ENCODE peak calls at places on chromosomes 2 and 18, in eight cellular contexts. One of them, this sample, is unnamed.

GRCh38 chr2:61493523-61493942 is 22.6 kb upstream of the USP34 start:
- DNase-seq in hypothalamus: no peak
- DNase-seq in left ventricle myocardium superior: no peak
- DNase-seq in psoas muscle: no peak
- DNase-seq in GM04503: no peak
- DNase-seq in left ventricle myocardium inferior: no peak
- DNase-seq in stimulated activated CD8-positive, alpha-beta memory T cell treated with anti-CD3 and anti-CD28 coated beads, Interleukin-7, amount 100 ng/mL, for 24 hours: no peak
- DNase-seq in coronary artery: no peak
- DNase-seq in this sample: no peak

GRCh38 chr2:84911135-84911678 is 5.8 kb downstream of the TMSB10 start:
- DNase-seq in psoas muscle: no peak
- DNase-seq in left ventricle myocardium superior: no peak
- DNase-seq in coronary artery: no peak
- DNase-seq in left ventricle myocardium inferior: no peak
- DNase-seq in GM04503: no peak
- DNase-seq in stimulated activated CD8-positive, alpha-beta memory T cell treated with anti-CD3 and anti-CD28 coated beads, Interleukin-7, amount 100 ng/mL, for 24 hours: no peak
- DNase-seq in hypothalamus: no peak
- DNase-seq in this sample: no peak

GRCh38 chr2:27003857-27004256 is 28.9 kb upstream of the TMEM214 start:
- DNase-seq in GM04503: no peak
- DNase-seq in left ventricle myocardium superior: no peak
- DNase-seq in psoas muscle: no peak
- DNase-seq in stimulated activated CD8-positive, alpha-beta memory T cell treated with anti-CD3 and anti-CD28 coated beads, Interleukin-7, amount 100 ng/mL, for 24 hours: no peak
- DNase-seq in left ventricle myocardium inferior: no peak
- DNase-seq in coronary artery: no peak
- DNase-seq in hypothalamus: no peak
- DNase-seq in this sample: no peak

GRCh38 chr2:211132586-211132985 is 576.2 kb downstream of the CPS1 start:
- DNase-seq in GM04503: no peak
- DNase-seq in hypothalamus: no peak
- DNase-seq in left ventricle myocardium superior: no peak
- DNase-seq in coronary artery: no peak
- DNase-seq in psoas muscle: no peak
- DNase-seq in left ventricle myocardium inferior: no peak
- DNase-seq in stimulated activated CD8-positive, alpha-beta memory T cell treated with anti-CD3 and anti-CD28 coated beads, Interleukin-7, amount 100 ng/mL, for 24 hours: no peak
- DNase-seq in this sample: no peak

GRCh38 chr2:146624429-146624828 is 1220.4 kb upstream of the ACVR2A start:
- DNase-seq in psoas muscle: no peak
- DNase-seq in hypothalamus: no peak
- DNase-seq in GM04503: no peak
- DNase-seq in coronary artery: no peak
- DNase-seq in stimulated activated CD8-positive, alpha-beta memory T cell treated with anti-CD3 and anti-CD28 coated beads, Interleukin-7, amount 100 ng/mL, for 24 hours: no peak
- DNase-seq in left ventricle myocardium inferior: no peak
- DNase-seq in left ventricle myocardium superior: no peak
- DNase-seq in this sample: no peak

GRCh38 chr2:67374481-67374880 is 22.7 kb upstream of the ETAA1 start:
- DNase-seq in psoas muscle: no peak
- DNase-seq in GM04503: no peak
- DNase-seq in stimulated activated CD8-positive, alpha-beta memory T cell treated with anti-CD3 and anti-CD28 coated beads, Interleukin-7, amount 100 ng/mL, for 24 hours: no peak
- DNase-seq in left ventricle myocardium inferior: no peak
- DNase-seq in coronary artery: no peak
- DNase-seq in hypothalamus: no peak
- DNase-seq in left ventricle myocardium superior: no peak
- DNase-seq in this sample: no peak

GRCh38 chr2:118983133-118983532 is 41.1 kb downstream of the MARCO start:
- DNase-seq in psoas muscle: no peak
- DNase-seq in coronary artery: peak
- DNase-seq in left ventricle myocardium inferior: no peak
- DNase-seq in hypothalamus: no peak
- DNase-seq in left ventricle myocardium superior: no peak
- DNase-seq in GM04503: no peak
- DNase-seq in stimulated activated CD8-positive, alpha-beta memory T cell treated with anti-CD3 and anti-CD28 coated beads, Interleukin-7, amount 100 ng/mL, for 24 hours: no peak
- DNase-seq in this sample: no peak

GRCh38 chr2:134739879-134740301 is 21.1 kb upstream of the TMEM163 start:
- DNase-seq in coronary artery: no peak
- DNase-seq in hypothalamus: no peak
- DNase-seq in stimulated activated CD8-positive, alpha-beta memory T cell treated with anti-CD3 and anti-CD28 coated beads, Interleukin-7, amount 100 ng/mL, for 24 hours: no peak
- DNase-seq in left ventricle myocardium superior: no peak
- DNase-seq in psoas muscle: no peak
- DNase-seq in GM04503: no peak
- DNase-seq in left ventricle myocardium inferior: no peak
- DNase-seq in this sample: no peak

GRCh38 chr18:8380926-8381325 is 228.3 kb upstream of the RAB12 start:
- DNase-seq in left ventricle myocardium inferior: no peak
- DNase-seq in GM04503: no peak
- DNase-seq in stimulated activated CD8-positive, alpha-beta memory T cell treated with anti-CD3 and anti-CD28 coated beads, Interleukin-7, amount 100 ng/mL, for 24 hours: no peak
- DNase-seq in coronary artery: no peak
- DNase-seq in hypothalamus: no peak
- DNase-seq in left ventricle myocardium superior: no peak
- DNase-seq in psoas muscle: no peak
- DNase-seq in this sample: no peak

GRCh38 chr2:13968811-13969210 is 663.7 kb upstream of the LRATD1 start:
- DNase-seq in coronary artery: no peak
- DNase-seq in GM04503: no peak
- DNase-seq in left ventricle myocardium inferior: no peak
- DNase-seq in psoas muscle: no peak
- DNase-seq in left ventricle myocardium superior: no peak
- DNase-seq in hypothalamus: no peak
- DNase-seq in stimulated activated CD8-positive, alpha-beta memory T cell treated with anti-CD3 and anti-CD28 coated beads, Interleukin-7, amount 100 ng/mL, for 24 hours: no peak
- DNase-seq in this sample: no peak

GRCh38 chr2:32357545-32358482 is 991 bp downstream of the BIRC6 start:
- DNase-seq in GM04503: no peak
- DNase-seq in left ventricle myocardium superior: peak
- DNase-seq in left ventricle myocardium inferior: peak
- DNase-seq in psoas muscle: peak
- DNase-seq in coronary artery: peak
- DNase-seq in hypothalamus: peak
- DNase-seq in stimulated activated CD8-positive, alpha-beta memory T cell treated with anti-CD3 and anti-CD28 coated beads, Interleukin-7, amount 100 ng/mL, for 24 hours: no peak
- DNase-seq in this sample: no peak

GRCh38 chr18:51857989-51858388 is 482.0 kb upstream of the DCC start:
- DNase-seq in hypothalamus: no peak
- DNase-seq in coronary artery: no peak
- DNase-seq in left ventricle myocardium superior: no peak
- DNase-seq in left ventricle myocardium inferior: no peak
- DNase-seq in GM04503: no peak
- DNase-seq in psoas muscle: no peak
- DNase-seq in stimulated activated CD8-positive, alpha-beta memory T cell treated with anti-CD3 and anti-CD28 coated beads, Interleukin-7, amount 100 ng/mL, for 24 hours: no peak
- DNase-seq in this sample: no peak

GRCh38 chr18:45839415-45840395 is 14.2 kb downstream of the SIGLEC15 start:
- DNase-seq in left ventricle myocardium superior: no peak
- DNase-seq in hypothalamus: no peak
- DNase-seq in GM04503: peak
- DNase-seq in stimulated activated CD8-positive, alpha-beta memory T cell treated with anti-CD3 and anti-CD28 coated beads, Interleukin-7, amount 100 ng/mL, for 24 hours: no peak
- DNase-seq in left ventricle myocardium inferior: no peak
- DNase-seq in coronary artery: peak
- DNase-seq in psoas muscle: no peak
- DNase-seq in this sample: no peak

GRCh38 chr2:137960223-137960622 is 4.0 kb upstream of the HNMT start:
- DNase-seq in stimulated activated CD8-positive, alpha-beta memory T cell treated with anti-CD3 and anti-CD28 coated beads, Interleukin-7, amount 100 ng/mL, for 24 hours: no peak
- DNase-seq in coronary artery: no peak
- DNase-seq in hypothalamus: no peak
- DNase-seq in GM04503: no peak
- DNase-seq in left ventricle myocardium superior: no peak
- DNase-seq in left ventricle myocardium inferior: no peak
- DNase-seq in psoas muscle: no peak
- DNase-seq in this sample: no peak

GRCh38 chr2:157596992-157597681 is 31.5 kb downstream of the ACVR1C start:
- DNase-seq in stimulated activated CD8-positive, alpha-beta memory T cell treated with anti-CD3 and anti-CD28 coated beads, Interleukin-7, amount 100 ng/mL, for 24 hours: no peak
- DNase-seq in left ventricle myocardium superior: peak
- DNase-seq in coronary artery: no peak
- DNase-seq in left ventricle myocardium inferior: peak
- DNase-seq in psoas muscle: peak
- DNase-seq in hypothalamus: peak
- DNase-seq in GM04503: no peak
- DNase-seq in this sample: no peak

This sample was measured in NCI-H774.